ENCODE peak calls at places on chromosomes 1 and 21, in six cellular contexts. One of them, this sample, is unnamed.

GRCh38 chr1:151009674-151010345 is 1.6 kb downstream of the PRUNE1 start:
- DNase-seq in CD8-positive, alpha-beta T cell: no peak
- DNase-seq in Peyer's patch: no peak
- DNase-seq in AG04450: no peak
- DNase-seq in effector memory CD4-positive, alpha-beta T cell: no peak
- DNase-seq in dorsolateral prefrontal cortex: no peak
- DNase-seq in this sample: no peak

GRCh38 chr1:48493970-48494769 is 22.2 kb upstream of the SPATA6 start:
- DNase-seq in AG04450: peak; percentile 90
- DNase-seq in CD8-positive, alpha-beta T cell: no peak
- DNase-seq in effector memory CD4-positive, alpha-beta T cell: no peak
- DNase-seq in dorsolateral prefrontal cortex: no peak
- DNase-seq in Peyer's patch: no peak
- DNase-seq in this sample: peak; percentile 91

GRCh38 chr1:18996548-18997177 is 40.2 kb upstream of the IFFO2 start:
- DNase-seq in CD8-positive, alpha-beta T cell: no peak
- DNase-seq in effector memory CD4-positive, alpha-beta T cell: no peak
- DNase-seq in AG04450: no peak
- DNase-seq in dorsolateral prefrontal cortex: no peak
- DNase-seq in Peyer's patch: no peak
- DNase-seq in this sample: no peak

GRCh38 chr1:66539491-66539890 is 5.5 kb downstream of the SGIP1 start:
- DNase-seq in dorsolateral prefrontal cortex: no peak
- DNase-seq in effector memory CD4-positive, alpha-beta T cell: no peak
- DNase-seq in AG04450: no peak
- DNase-seq in Peyer's patch: no peak
- DNase-seq in CD8-positive, alpha-beta T cell: no peak
- DNase-seq in this sample: no peak

GRCh38 chr1:36425791-36426190 is 24.5 kb downstream of the OSCP1 start:
- DNase-seq in dorsolateral prefrontal cortex: no peak
- DNase-seq in Peyer's patch: no peak
- DNase-seq in AG04450: no peak
- DNase-seq in CD8-positive, alpha-beta T cell: no peak
- DNase-seq in effector memory CD4-positive, alpha-beta T cell: no peak
- DNase-seq in this sample: no peak

GRCh38 chr21:32392299-32392879 is 423 bp downstream of the URB1 start:
- DNase-seq in Peyer's patch: no peak
- DNase-seq in effector memory CD4-positive, alpha-beta T cell: no peak
- DNase-seq in CD8-positive, alpha-beta T cell: no peak
- DNase-seq in dorsolateral prefrontal cortex: no peak
- DNase-seq in AG04450: no peak
- DNase-seq in this sample: no peak

GRCh38 chr1:3471356-3472087 is 17.1 kb downstream of the ARHGEF16 start:
- DNase-seq in dorsolateral prefrontal cortex: no peak
- DNase-seq in Peyer's patch: peak; percentile 56
- DNase-seq in CD8-positive, alpha-beta T cell: peak; percentile 15
- DNase-seq in AG04450: no peak
- DNase-seq in effector memory CD4-positive, alpha-beta T cell: no peak
- DNase-seq in this sample: peak; percentile 16

GRCh38 chr1:227766015-227766634 is 30.9 kb downstream of the SNAP47 start:
- DNase-seq in AG04450: no peak
- DNase-seq in Peyer's patch: peak; percentile 67
- DNase-seq in effector memory CD4-positive, alpha-beta T cell: peak; percentile 75
- DNase-seq in dorsolateral prefrontal cortex: no peak
- DNase-seq in CD8-positive, alpha-beta T cell: peak; percentile 93
- DNase-seq in this sample: no peak

GRCh38 chr1:143717434-143717833 is 254.4 kb downstream of the FAM72C start:
- DNase-seq in dorsolateral prefrontal cortex: no peak
- DNase-seq in Peyer's patch: no peak
- DNase-seq in CD8-positive, alpha-beta T cell: no peak
- DNase-seq in AG04450: no peak
- DNase-seq in effector memory CD4-positive, alpha-beta T cell: no peak
- DNase-seq in this sample: no peak

GRCh38 chr1:117566556-117566955 is 39.3 kb upstream of the TENT5C start:
- DNase-seq in effector memory CD4-positive, alpha-beta T cell: no peak
- DNase-seq in CD8-positive, alpha-beta T cell: no peak
- DNase-seq in AG04450: no peak
- DNase-seq in dorsolateral prefrontal cortex: no peak
- DNase-seq in Peyer's patch: no peak
- DNase-seq in this sample: no peak

GRCh38 chr1:156160744-156161181 is 7.4 kb downstream of the SEMA4A start:
- DNase-seq in CD8-positive, alpha-beta T cell: peak; percentile 64
- DNase-seq in Peyer's patch: peak; percentile 82
- DNase-seq in AG04450: peak; percentile 42
- DNase-seq in effector memory CD4-positive, alpha-beta T cell: peak; percentile 52
- DNase-seq in dorsolateral prefrontal cortex: peak; percentile 68
- DNase-seq in this sample: peak; percentile 41

GRCh38 chr1:28144203-28145135 is 32.0 kb downstream of the PTAFR start:
- DNase-seq in Peyer's patch: no peak
- DNase-seq in dorsolateral prefrontal cortex: no peak
- DNase-seq in CD8-positive, alpha-beta T cell: no peak
- DNase-seq in effector memory CD4-positive, alpha-beta T cell: no peak
- DNase-seq in AG04450: no peak
- DNase-seq in this sample: no peak

DNA sequence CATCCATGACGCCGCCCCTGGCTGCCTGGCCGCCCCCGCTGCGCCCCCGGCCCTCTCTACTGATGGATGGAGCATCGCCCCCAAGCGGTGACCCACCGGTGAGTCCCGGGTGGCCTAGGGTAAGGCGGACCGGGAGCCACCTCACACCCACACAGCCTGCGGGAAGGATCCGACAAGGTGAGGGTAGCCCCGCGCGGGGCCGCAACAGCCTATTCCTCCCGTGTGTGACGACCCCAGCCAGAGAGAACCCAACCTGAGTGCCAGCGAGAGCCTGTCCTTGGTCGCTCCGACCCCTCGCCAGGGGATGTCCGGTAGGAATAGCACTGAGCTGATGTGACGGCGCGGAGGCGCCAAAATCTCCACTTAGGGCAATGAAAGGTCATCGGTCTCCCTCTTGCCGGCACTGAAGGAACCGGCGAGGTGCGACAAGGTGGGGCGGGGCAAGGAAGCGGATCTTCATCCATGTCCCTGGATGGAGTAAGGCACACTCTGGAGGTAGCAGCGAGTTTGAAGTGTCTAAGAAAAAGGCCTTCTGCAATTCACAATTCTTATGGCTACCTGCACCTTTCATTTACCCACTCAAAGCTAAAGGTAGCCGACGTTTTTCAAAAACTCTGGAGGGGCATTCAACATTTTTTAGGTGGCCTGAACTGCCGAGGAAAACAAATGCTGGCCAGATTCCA is 19.7 kb upstream of the CHIA start:
- DNase-seq in Peyer's patch: no peak
- DNase-seq in effector memory CD4-positive, alpha-beta T cell: no peak
- DNase-seq in dorsolateral prefrontal cortex: no peak
- DNase-seq in AG04450: no peak
- DNase-seq in CD8-positive, alpha-beta T cell: no peak
- DNase-seq in this sample: no peak
- H3K4me3 ChIP-seq in Peyer's patch: no peak overlapping the region
- H3K4me3 ChIP-seq in effector memory CD4-positive, alpha-beta T cell: peak overlapping the region; percentile 28
- H3K4me3 ChIP-seq in dorsolateral prefrontal cortex: peak overlapping the region; percentile 56
- H3K4me3 ChIP-seq in AG04450: no peak overlapping the region
- H3K4me3 ChIP-seq in CD8-positive, alpha-beta T cell: peak overlapping the region; percentile 42
- H3K4me3 ChIP-seq in this sample: no peak overlapping the region

GRCh38 chr1:222404710-222405109 is 143.2 kb downstream of the HHIPL2 start:
- DNase-seq in AG04450: no peak
- DNase-seq in dorsolateral prefrontal cortex: no peak
- DNase-seq in Peyer's patch: no peak
- DNase-seq in effector memory CD4-positive, alpha-beta T cell: no peak
- DNase-seq in CD8-positive, alpha-beta T cell: no peak
- DNase-seq in this sample: no peak
- H3K4me3 ChIP-seq in AG04450: no peak overlapping the region
- H3K4me3 ChIP-seq in dorsolateral prefrontal cortex: no peak overlapping the region
- H3K4me3 ChIP-seq in Peyer's patch: no peak overlapping the region
- H3K4me3 ChIP-seq in effector memory CD4-positive, alpha-beta T cell: peak overlapping the region; percentile 53
- H3K4me3 ChIP-seq in CD8-positive, alpha-beta T cell: no peak overlapping the region
- H3K4me3 ChIP-seq in this sample: no peak overlapping the region

GRCh38 chr1:44407430-44408180 is 2.5 kb downstream of the RNF220 start:
- DNase-seq in effector memory CD4-positive, alpha-beta T cell: no peak
- DNase-seq in CD8-positive, alpha-beta T cell: no peak
- DNase-seq in AG04450: no peak
- DNase-seq in Peyer's patch: peak; percentile 47
- DNase-seq in dorsolateral prefrontal cortex: no peak
- DNase-seq in this sample: no peak
- H3K4me3 ChIP-seq in effector memory CD4-positive, alpha-beta T cell: peak overlapping the region; percentile 58
- H3K4me3 ChIP-seq in CD8-positive, alpha-beta T cell: no peak overlapping the region
- H3K4me3 ChIP-seq in AG04450: no peak overlapping the region
- H3K4me3 ChIP-seq in Peyer's patch: peak overlapping the region; percentile 27
- H3K4me3 ChIP-seq in dorsolateral prefrontal cortex: peak overlapping the region; percentile 85
- H3K4me3 ChIP-seq in this sample: no peak overlapping the region

GRCh38 chr1:113041569-113042335 is 31.2 kb upstream of the LRIG2 start:
- DNase-seq in dorsolateral prefrontal cortex: no peak
- DNase-seq in Peyer's patch: no peak
- DNase-seq in effector memory CD4-positive, alpha-beta T cell: no peak
- DNase-seq in CD8-positive, alpha-beta T cell: no peak
- DNase-seq in AG04450: no peak
- DNase-seq in this sample: no peak

GRCh38 chr1:113046569-113046968 is 26.4 kb upstream of the LRIG2 start:
- DNase-seq in Peyer's patch: no peak
- DNase-seq in AG04450: no peak
- DNase-seq in dorsolateral prefrontal cortex: no peak
- DNase-seq in CD8-positive, alpha-beta T cell: no peak
- DNase-seq in effector memory CD4-positive, alpha-beta T cell: no peak
- DNase-seq in this sample: no peak

GRCh38 chr1:113040041-113040440 is 33.0 kb upstream of the LRIG2 start:
- DNase-seq in AG04450: no peak
- DNase-seq in CD8-positive, alpha-beta T cell: no peak
- DNase-seq in dorsolateral prefrontal cortex: no peak
- DNase-seq in effector memory CD4-positive, alpha-beta T cell: no peak
- DNase-seq in Peyer's patch: no peak
- DNase-seq in this sample: no peak

GRCh38 chr1:113040718-113041412 is 32.1 kb upstream of the LRIG2 start:
- DNase-seq in Peyer's patch: no peak
- DNase-seq in CD8-positive, alpha-beta T cell: no peak
- DNase-seq in dorsolateral prefrontal cortex: no peak
- DNase-seq in AG04450: no peak
- DNase-seq in effector memory CD4-positive, alpha-beta T cell: no peak
- DNase-seq in this sample: no peak

DNA sequence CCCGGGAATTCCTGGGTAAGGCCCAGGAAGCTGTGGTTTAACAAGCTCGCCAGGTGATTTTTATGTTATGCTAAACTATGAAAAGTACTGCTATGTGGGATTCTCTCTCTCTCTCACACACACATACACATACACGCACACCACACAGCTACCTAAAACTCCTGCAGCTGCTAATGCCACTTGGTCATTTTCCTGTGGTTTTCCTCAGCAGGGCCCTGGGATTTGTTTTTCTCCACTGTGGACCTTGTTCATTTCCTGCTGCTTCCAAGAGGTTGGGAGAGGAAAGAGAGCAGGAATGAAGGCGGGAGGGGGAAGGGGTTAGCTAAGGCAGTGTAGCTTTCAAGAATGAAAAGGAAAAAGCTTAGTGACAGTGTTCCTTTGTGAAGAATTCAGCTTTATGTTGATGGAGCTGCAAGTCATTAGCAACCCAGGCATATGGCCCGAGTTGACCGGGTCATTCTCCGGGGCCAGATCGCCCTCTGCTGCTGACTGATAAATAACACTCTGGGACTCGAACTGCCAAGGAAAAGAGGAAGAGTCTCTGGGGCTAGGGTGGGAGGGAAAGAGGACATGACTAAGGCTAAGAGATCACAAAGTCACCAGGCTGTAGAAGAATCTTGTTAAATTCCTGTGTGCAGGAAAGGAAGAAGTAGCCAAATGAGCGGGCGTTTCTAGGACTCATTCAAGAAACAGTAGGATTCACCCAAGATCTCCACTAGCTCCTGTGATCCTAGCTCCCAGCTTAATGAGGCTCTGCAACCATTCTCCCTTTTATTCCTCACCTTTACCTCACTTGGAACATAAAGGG is 30.5 kb upstream of the LRIG2 start:
- DNase-seq in dorsolateral prefrontal cortex: peak; percentile 73
- DNase-seq in CD8-positive, alpha-beta T cell: no peak
- DNase-seq in Peyer's patch: peak; percentile 76
- DNase-seq in AG04450: peak; percentile 46
- DNase-seq in effector memory CD4-positive, alpha-beta T cell: no peak
- DNase-seq in this sample: peak; percentile 57
- H3K4me3 ChIP-seq in dorsolateral prefrontal cortex: peak overlapping the region; percentile 42
- H3K4me3 ChIP-seq in CD8-positive, alpha-beta T cell: no peak overlapping the region
- H3K4me3 ChIP-seq in Peyer's patch: no peak overlapping the region
- H3K4me3 ChIP-seq in AG04450: no peak overlapping the region
- H3K4me3 ChIP-seq in effector memory CD4-positive, alpha-beta T cell: no peak overlapping the region
- H3K4me3 ChIP-seq in this sample: no peak overlapping the region

GRCh38 chr21:46024983-46025860 is 43.7 kb downstream of the COL6A1 start:
- DNase-seq in CD8-positive, alpha-beta T cell: no peak
- DNase-seq in effector memory CD4-positive, alpha-beta T cell: no peak
- DNase-seq in Peyer's patch: no peak
- DNase-seq in AG04450: no peak
- DNase-seq in dorsolateral prefrontal cortex: no peak
- DNase-seq in this sample: peak; percentile 72
- H3K4me3 ChIP-seq in CD8-positive, alpha-beta T cell: no peak overlapping the region
- H3K4me3 ChIP-seq in effector memory CD4-positive, alpha-beta T cell: no peak overlapping the region
- H3K4me3 ChIP-seq in Peyer's patch: no peak overlapping the region
- H3K4me3 ChIP-seq in AG04450: no peak overlapping the region
- H3K4me3 ChIP-seq in dorsolateral prefrontal cortex: no peak overlapping the region
- H3K4me3 ChIP-seq in this sample: no peak overlapping the region

GRCh38 chr1:205423814-205424399 is 2.1 kb upstream of the LEMD1 start:
- DNase-seq in dorsolateral prefrontal cortex: no peak
- DNase-seq in Peyer's patch: no peak
- DNase-seq in AG04450: no peak
- DNase-seq in effector memory CD4-positive, alpha-beta T cell: no peak
- DNase-seq in CD8-positive, alpha-beta T cell: no peak
- DNase-seq in this sample: no peak
- H3K4me3 ChIP-seq in dorsolateral prefrontal cortex: no peak overlapping the region
- H3K4me3 ChIP-seq in Peyer's patch: no peak overlapping the region
- H3K4me3 ChIP-seq in AG04450: no peak overlapping the region
- H3K4me3 ChIP-seq in effector memory CD4-positive, alpha-beta T cell: no peak overlapping the region
- H3K4me3 ChIP-seq in CD8-positive, alpha-beta T cell: no peak overlapping the region
- H3K4me3 ChIP-seq in this sample: no peak overlapping the region

GRCh38 chr1:89822109-89822962 is 1.5 kb downstream of the LRRC8D start:
- DNase-seq in dorsolateral prefrontal cortex: no peak
- DNase-seq in effector memory CD4-positive, alpha-beta T cell: no peak
- DNase-seq in CD8-positive, alpha-beta T cell: no peak
- DNase-seq in Peyer's patch: no peak
- DNase-seq in AG04450: no peak
- DNase-seq in this sample: no peak

GRCh38 chr1:89821322-89822108 is 683 bp downstream of the LRRC8D start:
- DNase-seq in CD8-positive, alpha-beta T cell: peak; percentile 66
- DNase-seq in effector memory CD4-positive, alpha-beta T cell: peak; percentile 49
- DNase-seq in Peyer's patch: peak; percentile 77
- DNase-seq in AG04450: no peak
- DNase-seq in dorsolateral prefrontal cortex: no peak
- DNase-seq in this sample: no peak

GRCh38 chr1:89823679-89824292 is 3.0 kb downstream of the LRRC8D start:
- DNase-seq in Peyer's patch: no peak
- DNase-seq in effector memory CD4-positive, alpha-beta T cell: no peak
- DNase-seq in AG04450: no peak
- DNase-seq in dorsolateral prefrontal cortex: no peak
- DNase-seq in CD8-positive, alpha-beta T cell: no peak
- DNase-seq in this sample: no peak

GRCh38 chr1:89820423-89821321 is at the start of gene LRRC8D:
- DNase-seq in Peyer's patch: peak; percentile 93
- DNase-seq in dorsolateral prefrontal cortex: peak; percentile 80
- DNase-seq in effector memory CD4-positive, alpha-beta T cell: peak; percentile 63
- DNase-seq in CD8-positive, alpha-beta T cell: peak; percentile 55
- DNase-seq in AG04450: no peak
- DNase-seq in this sample: no peak

GRCh38 chr1:89822999-89823628 is 2.3 kb downstream of the LRRC8D start:
- DNase-seq in CD8-positive, alpha-beta T cell: no peak
- DNase-seq in AG04450: no peak
- DNase-seq in Peyer's patch: no peak
- DNase-seq in effector memory CD4-positive, alpha-beta T cell: no peak
- DNase-seq in dorsolateral prefrontal cortex: no peak
- DNase-seq in this sample: no peak
- H3K4me3 ChIP-seq in CD8-positive, alpha-beta T cell: no peak overlapping the region
- H3K4me3 ChIP-seq in AG04450: no peak overlapping the region
- H3K4me3 ChIP-seq in Peyer's patch: no peak overlapping the region
- H3K4me3 ChIP-seq in effector memory CD4-positive, alpha-beta T cell: no peak overlapping the region
- H3K4me3 ChIP-seq in dorsolateral prefrontal cortex: peak overlapping the region; percentile 92
- H3K4me3 ChIP-seq in this sample: no peak overlapping the region